ENCODE peak calls at places on chromosomes 1 and 21, in six cellular contexts. One of them, this sample, is unnamed.

GRCh38 chr1:159843459-159843858 is 16.8 kb downstream of the SLAMF8 start:
- DNase-seq in mesenchymal stem cell: no peak
- DNase-seq in mesendoderm: no peak
- DNase-seq in HepG2: no peak
- DNase-seq in H9: no peak
- DNase-seq in K562: no peak
- DNase-seq in this sample: no peak

GRCh38 chr1:10490271-10490970 is 15.7 kb downstream of the PEX14 start:
- DNase-seq in mesenchymal stem cell: no peak
- DNase-seq in mesendoderm: no peak
- DNase-seq in HepG2: no peak
- DNase-seq in H9: no peak
- DNase-seq in K562: no peak
- DNase-seq in this sample: no peak

GRCh38 chr1:180252638-180253536 is 22.8 kb downstream of the LHX4 start:
- DNase-seq in mesenchymal stem cell: peak; percentile 61
- DNase-seq in mesendoderm: peak; percentile 79
- DNase-seq in HepG2: peak; percentile 51
- DNase-seq in H9: peak; percentile 83
- DNase-seq in K562: peak; percentile 86
- DNase-seq in this sample: peak; percentile 97

GRCh38 chr1:64392109-64392508 is 77.8 kb upstream of the CACHD1 start:
- DNase-seq in mesenchymal stem cell: no peak
- DNase-seq in mesendoderm: peak; percentile 68
- DNase-seq in HepG2: no peak
- DNase-seq in H9: peak; percentile 44
- DNase-seq in K562: no peak
- DNase-seq in this sample: peak; percentile 76

GRCh38 chr1:193102662-193103061 is 2.6 kb downstream of the GLRX2 start:
- DNase-seq in mesenchymal stem cell: no peak
- DNase-seq in mesendoderm: no peak
- DNase-seq in HepG2: peak; percentile 28
- DNase-seq in H9: no peak
- DNase-seq in K562: no peak
- DNase-seq in this sample: no peak

GRCh38 chr1:244092293-244093264 is 41.5 kb downstream of the ZBTB18 start:
- DNase-seq in mesenchymal stem cell: no peak
- DNase-seq in mesendoderm: no peak
- DNase-seq in HepG2: no peak
- DNase-seq in H9: no peak
- DNase-seq in K562: no peak
- DNase-seq in this sample: no peak

GRCh38 chr21:42082501-42083360 is 11.6 kb downstream of the UMODL1 start:
- DNase-seq in mesenchymal stem cell: no peak
- DNase-seq in mesendoderm: no peak
- DNase-seq in HepG2: no peak
- DNase-seq in H9: no peak
- DNase-seq in K562: no peak
- DNase-seq in this sample: no peak

GRCh38 chr1:31625561-31626272 is 8.2 kb downstream of the HCRTR1 start:
- DNase-seq in mesenchymal stem cell: peak; percentile 51
- DNase-seq in mesendoderm: no peak
- DNase-seq in HepG2: no peak
- DNase-seq in H9: no peak
- DNase-seq in K562: no peak
- DNase-seq in this sample: no peak

GRCh38 chr1:55064071-55064581 is 24.8 kb downstream of the PCSK9 start:
- DNase-seq in mesenchymal stem cell: no peak
- DNase-seq in mesendoderm: no peak
- DNase-seq in HepG2: no peak
- DNase-seq in H9: peak; percentile 34
- DNase-seq in K562: no peak
- DNase-seq in this sample: peak; percentile 69

GRCh38 chr1:169109561-169110134 is 3.2 kb downstream of the ATP1B1 start:
- DNase-seq in mesenchymal stem cell: peak; percentile 99
- DNase-seq in mesendoderm: peak; percentile 90
- DNase-seq in HepG2: peak; percentile 97
- DNase-seq in H9: no peak
- DNase-seq in K562: no peak
- DNase-seq in this sample: peak; percentile 69

GRCh38 chr21:42570841-42571387 is 57.3 kb downstream of the SLC37A1 start:
- DNase-seq in mesenchymal stem cell: no peak
- DNase-seq in mesendoderm: peak; percentile 34
- DNase-seq in HepG2: no peak
- DNase-seq in H9: no peak
- DNase-seq in K562: no peak
- DNase-seq in this sample: peak; percentile 41

GRCh38 chr1:23799570-23800395 is 771 bp downstream of the GALE start:
- DNase-seq in mesenchymal stem cell: peak; percentile 85
- DNase-seq in mesendoderm: peak; percentile 93
- DNase-seq in HepG2: peak; percentile 61
- DNase-seq in H9: peak; percentile 89
- DNase-seq in K562: peak; percentile 76
- DNase-seq in this sample: peak; percentile 88

GRCh38 chr1:25816112-25816718 is 3.5 kb upstream of the MTFR1L start:
- DNase-seq in mesenchymal stem cell: no peak
- DNase-seq in mesendoderm: no peak
- DNase-seq in HepG2: no peak
- DNase-seq in H9: no peak
- DNase-seq in K562: no peak
- DNase-seq in this sample: no peak

GRCh38 chr1:173411835-173412742 is 65.0 kb upstream of the PRDX6 start:
- DNase-seq in mesenchymal stem cell: peak; percentile 96
- DNase-seq in mesendoderm: no peak
- DNase-seq in HepG2: no peak
- DNase-seq in H9: no peak
- DNase-seq in K562: no peak
- DNase-seq in this sample: no peak

GRCh38 chr1:229886636-229887035 is 180.4 kb upstream of the GALNT2 start:
- DNase-seq in mesenchymal stem cell: no peak
- DNase-seq in mesendoderm: no peak
- DNase-seq in HepG2: no peak
- DNase-seq in H9: no peak
- DNase-seq in K562: no peak
- DNase-seq in this sample: no peak

GRCh38 chr1:240575976-240576666 is 35.8 kb downstream of the GREM2 start:
- DNase-seq in mesenchymal stem cell: peak; percentile 75
- DNase-seq in mesendoderm: peak; percentile 51
- DNase-seq in HepG2: no peak
- DNase-seq in H9: no peak
- DNase-seq in K562: no peak
- DNase-seq in this sample: no peak

GRCh38 chr1:153616885-153617428 is 832 bp upstream of the S100A14 start:
- DNase-seq in mesenchymal stem cell: no peak
- DNase-seq in mesendoderm: no peak
- DNase-seq in HepG2: no peak
- DNase-seq in H9: no peak
- DNase-seq in K562: no peak
- DNase-seq in this sample: peak; percentile 56

GRCh38 chr1:153577624-153578051 is 12.0 kb upstream of the S100A2 start:
- DNase-seq in mesenchymal stem cell: no peak
- DNase-seq in mesendoderm: peak; percentile 39
- DNase-seq in HepG2: no peak
- DNase-seq in H9: no peak
- DNase-seq in K562: no peak
- DNase-seq in this sample: no peak

GRCh38 chr1:66353207-66353606 is 180.7 kb upstream of the SGIP1 start:
- DNase-seq in mesenchymal stem cell: no peak
- DNase-seq in mesendoderm: peak; percentile 57
- DNase-seq in HepG2: no peak
- DNase-seq in H9: peak; percentile 54
- DNase-seq in K562: no peak
- DNase-seq in this sample: peak; percentile 73

DNA sequence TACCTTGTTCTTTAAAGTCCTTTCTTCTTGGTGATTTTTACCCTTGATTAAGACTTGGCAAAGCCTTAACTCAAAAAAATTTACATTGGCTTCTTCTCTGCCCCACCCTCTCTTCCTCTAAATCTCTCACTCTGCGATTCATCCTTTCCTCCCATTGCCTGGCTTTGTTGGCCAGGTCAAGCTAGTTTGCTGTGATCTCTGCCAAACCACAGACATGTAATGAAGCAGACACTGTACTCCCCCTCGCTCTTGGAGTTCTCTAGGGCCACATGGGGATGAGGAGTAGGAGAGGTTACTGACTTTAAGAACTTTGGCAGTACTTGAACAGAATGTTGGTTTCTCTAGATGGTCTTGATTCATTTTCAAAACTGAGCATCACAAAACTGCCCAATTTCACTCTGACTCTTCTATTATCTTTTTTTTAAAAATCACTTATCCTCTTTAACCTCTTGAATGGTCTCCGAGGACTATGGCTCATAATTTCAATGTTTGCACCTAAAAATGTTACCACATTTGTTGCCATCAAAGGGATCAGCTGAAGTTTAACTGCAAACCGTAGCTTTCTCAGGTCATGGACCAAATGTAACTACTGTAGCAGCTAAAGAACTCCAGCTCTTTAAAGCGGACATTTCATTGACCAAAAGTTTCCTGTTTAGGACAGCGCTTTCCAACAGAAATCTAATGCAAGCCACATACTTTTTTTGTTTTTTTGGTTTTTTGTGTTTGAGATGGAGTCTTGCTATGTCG is 62.7 kb upstream of the IPO9 start:
- DNase-seq in mesenchymal stem cell: peak; percentile 76
- DNase-seq in mesendoderm: no peak
- DNase-seq in HepG2: no peak
- DNase-seq in H9: no peak
- DNase-seq in K562: no peak
- DNase-seq in this sample: no peak
- H3K9ac ChIP-seq in mesenchymal stem cell: peak overlapping the region; percentile 64
- H3K9ac ChIP-seq in mesendoderm: no peak overlapping the region
- H3K9ac ChIP-seq in HepG2: no peak overlapping the region
- H3K9ac ChIP-seq in H9: no peak overlapping the region
- H3K9ac ChIP-seq in K562: no peak overlapping the region
- H3K9ac ChIP-seq in this sample: no peak overlapping the region

GRCh38 chr1:6460349-6461236 is 5.4 kb downstream of the TNFRSF25 start:
- DNase-seq in mesenchymal stem cell: no peak
- DNase-seq in mesendoderm: no peak
- DNase-seq in HepG2: no peak
- DNase-seq in H9: no peak
- DNase-seq in K562: no peak
- DNase-seq in this sample: no peak
- H3K27ac ChIP-seq in mesenchymal stem cell: no peak overlapping the region
- H3K27ac ChIP-seq in mesendoderm: no peak overlapping the region
- H3K27ac ChIP-seq in HepG2: no peak overlapping the region
- H3K27ac ChIP-seq in H9: no peak overlapping the region
- H3K27ac ChIP-seq in K562: no peak overlapping the region
- H3K27ac ChIP-seq in this sample: no peak overlapping the region

DNA sequence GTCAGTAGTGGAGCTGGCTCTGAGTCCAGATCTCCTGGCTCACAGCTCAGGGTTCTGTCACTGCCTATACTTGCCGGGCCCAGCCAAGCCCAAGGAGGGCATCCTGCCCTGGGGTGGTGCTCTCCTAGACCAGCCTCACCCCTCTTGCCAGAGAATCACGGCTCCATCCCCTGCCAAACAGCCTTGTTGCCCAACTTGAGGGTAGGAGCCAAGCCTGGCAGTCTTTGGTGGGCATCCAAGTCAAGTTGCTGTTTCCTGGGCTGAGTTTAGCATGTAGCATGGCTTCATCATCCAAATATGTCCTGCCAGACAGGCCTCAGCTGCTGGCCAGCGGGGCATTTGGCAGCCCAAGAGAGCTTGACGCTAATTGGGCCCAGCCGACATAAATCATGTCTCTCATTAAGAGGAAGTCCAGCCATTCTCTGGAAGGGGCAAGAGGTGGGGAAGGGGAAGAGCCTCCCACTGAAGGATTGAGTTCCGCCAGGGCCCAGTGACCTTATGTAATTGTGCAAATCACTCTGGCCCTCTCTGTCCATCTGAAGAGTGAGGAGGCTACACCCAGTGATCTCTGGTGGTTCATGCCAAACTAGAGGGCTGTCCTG is 22.6 kb upstream of the TRABD2B start:
- DNase-seq in mesenchymal stem cell: no peak
- DNase-seq in mesendoderm: no peak
- DNase-seq in HepG2: no peak
- DNase-seq in H9: peak; percentile 16
- DNase-seq in K562: no peak
- DNase-seq in this sample: peak; percentile 27
- H3K9ac ChIP-seq in mesenchymal stem cell: no peak overlapping the region
- H3K9ac ChIP-seq in mesendoderm: no peak overlapping the region
- H3K9ac ChIP-seq in HepG2: no peak overlapping the region
- H3K9ac ChIP-seq in H9: no peak overlapping the region
- H3K9ac ChIP-seq in K562: no peak overlapping the region
- H3K9ac ChIP-seq in this sample: no peak overlapping the region

GRCh38 chr1:47532831-47533175 is 95.0 kb downstream of the FOXD2 start:
- DNase-seq in mesenchymal stem cell: no peak
- DNase-seq in mesendoderm: no peak
- DNase-seq in HepG2: no peak
- DNase-seq in H9: no peak
- DNase-seq in K562: no peak
- DNase-seq in this sample: no peak

GRCh38 chr1:47536646-47537118 is 98.8 kb downstream of the FOXD2 start:
- DNase-seq in mesenchymal stem cell: no peak
- DNase-seq in mesendoderm: no peak
- DNase-seq in HepG2: no peak
- DNase-seq in H9: no peak
- DNase-seq in K562: no peak
- DNase-seq in this sample: no peak

GRCh38 chr1:47534040-47534328 is 96.1 kb downstream of the FOXD2 start:
- DNase-seq in mesenchymal stem cell: no peak
- DNase-seq in mesendoderm: no peak
- DNase-seq in HepG2: no peak
- DNase-seq in H9: no peak
- DNase-seq in K562: no peak
- DNase-seq in this sample: no peak

GRCh38 chr1:47534417-47534816 is 96.6 kb downstream of the FOXD2 start:
- DNase-seq in mesenchymal stem cell: peak; percentile 13
- DNase-seq in mesendoderm: no peak
- DNase-seq in HepG2: no peak
- DNase-seq in H9: no peak
- DNase-seq in K562: no peak
- DNase-seq in this sample: no peak

DNA sequence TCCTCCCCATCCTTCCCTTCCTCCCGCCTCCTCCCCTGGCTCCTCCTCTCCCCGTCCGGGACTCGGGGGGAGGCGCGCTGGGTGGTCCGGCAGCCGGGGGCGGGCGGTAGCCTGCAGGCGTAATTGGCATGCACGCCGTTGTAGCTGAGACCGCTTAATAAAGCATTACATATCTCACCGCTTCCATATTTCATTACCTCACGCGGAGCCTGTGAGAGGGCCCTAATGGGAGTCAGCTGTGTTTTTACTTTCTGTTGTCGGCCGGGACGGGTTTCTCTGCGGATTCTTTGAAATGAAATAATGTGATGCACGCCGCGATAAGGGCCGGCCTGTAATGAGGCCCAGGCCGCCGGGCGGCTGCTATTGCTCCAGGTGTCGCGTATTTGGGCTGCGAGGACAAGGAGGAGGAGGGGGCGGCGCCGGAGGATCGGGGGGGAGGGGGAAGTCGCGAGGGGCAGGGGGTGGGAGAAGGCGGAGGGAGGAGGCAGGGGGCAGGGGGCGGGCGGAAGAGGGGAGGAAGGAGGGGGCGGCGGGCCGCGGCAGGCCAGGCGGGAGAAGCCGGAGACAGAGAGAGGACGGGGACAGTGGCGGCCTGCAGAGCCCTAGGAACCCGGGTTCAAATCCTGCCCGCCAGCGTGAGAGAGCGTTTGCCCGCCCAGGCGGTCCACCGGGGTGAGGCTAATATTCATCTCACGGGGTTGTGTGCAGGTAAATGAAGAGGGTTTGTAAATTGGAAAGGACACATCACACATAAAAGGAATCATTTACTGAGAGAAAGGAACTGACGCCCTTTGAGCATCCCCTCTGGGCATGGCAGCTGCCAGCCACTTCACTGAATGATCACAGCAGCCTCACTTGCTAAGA is 95.6 kb downstream of the FOXD2 start:
- DNase-seq in mesenchymal stem cell: peak; percentile 55
- DNase-seq in mesendoderm: peak; percentile 93
- DNase-seq in HepG2: no peak
- DNase-seq in H9: peak; percentile 87
- DNase-seq in K562: peak; percentile 22
- DNase-seq in this sample: peak; percentile 93
- H3K27ac ChIP-seq in mesenchymal stem cell: no peak overlapping the region
- H3K27ac ChIP-seq in mesendoderm: peak overlapping the region; percentile 56
- H3K27ac ChIP-seq in HepG2: no peak overlapping the region
- H3K27ac ChIP-seq in H9: no peak overlapping the region
- H3K27ac ChIP-seq in K562: no peak overlapping the region
- H3K27ac ChIP-seq in this sample: peak overlapping the region; percentile 30

This sample was measured in endodermal cell.